ENCODE peak calls at places on chromosomes 16 and 17, in nine cellular contexts. Q is T-helper 1 cell, Y is KBM-7, P is NCI-H1436, F is astrocyte of the cerebellum, K is T1000, G is foreskin keratinocyte, W is GM10248, S is COLO829. U is an unnamed sample.
A peak's percentile ranks its signal among the peaks of the same experiment; 100 is the strongest.

GRCh38 chr16:66127459-66128362 is 238.8 kb upstream of the CDH5 start:
- DNase-seq in Q (no peak), F (no peak), G (no peak), S (no peak), P (no peak), Y (no peak), K (no peak), W (no peak), U (peak; percentile 3)

GRCh38 chr16:31706318-31706717 is 167.3 kb upstream of the ZNF267 start:
- DNase-seq in G (no peak), S (no peak), Y (no peak), Q (no peak), P (no peak), W (no peak), F (no peak), K (no peak), U (no peak)

GRCh38 chr17:16912021-16912962 is 59.6 kb downstream of the TNFRSF13B start:
- DNase-seq in Y (no peak), G (no peak), F (no peak), P (no peak), Q (no peak), S (no peak), W (no peak), K (no peak), U (no peak)

GRCh38 chr17:77054926-77055325 is 85.8 kb upstream of the SEC14L1 start:
- DNase-seq in K (no peak), W (no peak), Y (no peak), G (no peak), P (no peak), S (no peak), Q (no peak), F (no peak), U (peak; percentile 93)

GRCh38 chr17:77734371-77735050 is 224.0 kb upstream of the TNRC6C start:
- DNase-seq in Q (no peak), G (no peak), P (peak; percentile 91), S (peak; percentile 35), W (no peak), Y (peak; percentile 35), K (no peak), F (no peak), U (peak; percentile 92)

GRCh38 chr17:16158721-16159120 is 56.6 kb downstream of the NCOR1 start:
- DNase-seq in S (no peak), G (no peak), P (no peak), K (no peak), Q (no peak), Y (no peak), W (no peak), F (no peak), U (no peak)

GRCh38 chr17:19876524-19877161 is 8.9 kb upstream of the ULK2 start:
- DNase-seq in Q (no peak), P (no peak), W (no peak), S (no peak), K (no peak), F (no peak), G (no peak), Y (peak; percentile 83), U (no peak)

GRCh38 chr16:28189237-28189636 is 22.5 kb downstream of the XPO6 start:
- DNase-seq in P (no peak), W (no peak), Q (no peak), G (no peak), Y (no peak), S (no peak), F (no peak), K (no peak), U (no peak)

GRCh38 chr17:60153606-60154355 is 4.0 kb downstream of the CA4 start:
- DNase-seq in G (no peak), S (no peak), W (no peak), Q (no peak), K (no peak), Y (no peak), F (no peak), P (no peak), U (no peak)

GRCh38 chr16:3266873-3267537 is 10.6 kb upstream of the MEFV start:
- DNase-seq in P (peak; percentile 9), W (no peak), S (peak; percentile 62), Q (no peak), F (no peak), Y (peak; percentile 37), K (no peak), G (no peak), U (peak; percentile 62)

GRCh38 chr16:75377971-75378386 is 55.3 kb downstream of the CFDP1 start:
- DNase-seq in Y (no peak), G (peak; percentile 97), Q (no peak), P (no peak), W (no peak), F (peak; percentile 97), S (peak; percentile 37), K (peak; percentile 26), U (peak; percentile 12)

GRCh38 chr17:28471531-28472342 is 1.7 kb upstream of the SLC13A2 start:
- DNase-seq in K (no peak), F (no peak), Y (no peak), Q (no peak), G (peak; percentile 62), S (no peak), P (no peak), W (no peak), U (no peak)

GRCh38 chr17:18314059-18314730 is 599 bp downstream of the TOP3A start:
- DNase-seq in F (no peak), K (no peak), W (no peak), Y (no peak), P (no peak), G (peak; percentile 7), S (no peak), Q (no peak), U (peak; percentile 29)

GRCh38 chr16:9870962-9871361 is 311.3 kb downstream of the GRIN2A start:
- DNase-seq in K (no peak), G (peak; percentile 62), F (no peak), S (no peak), W (no peak), Y (no peak), Q (no peak), P (no peak), U (no peak)

GRCh38 chr17:74368341-74369152 is 1.2 kb downstream of the GPR142 start:
- DNase-seq in G (no peak), W (peak; percentile 87), Q (peak; percentile 49), Y (peak; percentile 65), P (peak; percentile 73), K (no peak), S (peak; percentile 65), F (peak; percentile 4), U (peak; percentile 86)

GRCh38 chr16:70466812-70467090 is 12.4 kb downstream of the FCSK start:
- DNase-seq in G (no peak), S (no peak), F (no peak), Y (no peak), K (no peak), W (no peak), P (no peak), Q (no peak), U (no peak)

GRCh38 chr16:89871895-89872294 is 1.5 kb upstream of the TCF25 start:
- DNase-seq in W (no peak), S (no peak), G (no peak), K (no peak), P (no peak), Q (no peak), Y (no peak), F (no peak), U (no peak)

GRCh38 chr17:19023209-19023999 is 18.8 kb upstream of the FAM83G start:
- DNase-seq in P (no peak), Y (no peak), W (no peak), F (no peak), Q (no peak), G (no peak), K (no peak), S (no peak), U (no peak)

GRCh38 chr16:57998484-57998883 is 2.0 kb downstream of the ZNF319 start:
- DNase-seq in Y (peak; percentile 71), F (no peak), Q (no peak), P (no peak), K (no peak), G (no peak), S (no peak), W (no peak), U (no peak)

GRCh38 chr17:11583306-11583992 is 14.8 kb upstream of the DNAH9 start:
- DNase-seq in G (no peak), K (no peak), W (no peak), Y (no peak), P (no peak), Q (no peak), S (no peak), F (no peak), U (no peak)

GRCh38 chr17:3770471-3770870 is 30.5 kb downstream of the ITGAE start:
- DNase-seq in S (no peak), P (no peak), G (no peak), F (no peak), W (peak; percentile 52), Y (peak; percentile 35), K (no peak), Q (no peak), U (no peak)

GRCh38 chr16:89582614-89583196 is 7.1 kb downstream of the CPNE7 start:
- DNase-seq in F (no peak), S (no peak), K (no peak), Q (no peak), P (no peak), W (no peak), G (no peak), Y (no peak), U (no peak)

GRCh38 chr17:3960764-3961163 is 3.5 kb downstream of the ATP2A3 start:
- DNase-seq in F (no peak), Q (no peak), K (no peak), P (no peak), W (no peak), Y (no peak), S (peak; percentile 13), G (no peak), U (peak; percentile 61)

GRCh38 chr17:82627827-82628226 is 20.4 kb downstream of the WDR45B start:
- DNase-seq in F (no peak), P (no peak), S (no peak), W (no peak), G (no peak), Q (no peak), Y (peak; percentile 82), K (no peak), U (no peak)

GRCh38 chr17:1830288-1830687 is 483 bp downstream of the RPA1 start:
- DNase-seq in K (no peak), F (no peak), P (no peak), G (no peak), S (no peak), W (peak; percentile 33), Y (peak; percentile 50), Q (no peak), U (peak; percentile 37)

GRCh38 chr17:29589524-29590260 is at the start of gene GIT1:
- DNase-seq in Y (peak; percentile 85), F (no peak), G (peak; percentile 28), K (peak; percentile 70), W (peak; percentile 95), Q (peak; percentile 74), P (peak; percentile 91), S (peak; percentile 74), U (peak; percentile 97)

GRCh38 chr16:81738831-81739496 is 40.1 kb upstream of the PLCG2 start:
- DNase-seq in S (no peak), P (no peak), G (no peak), Q (no peak), W (peak; percentile 57), F (no peak), K (no peak), Y (peak; percentile 97), U (no peak)

GRCh38 chr16:84088695-84089395 is 27.9 kb downstream of the MBTPS1 start:
- DNase-seq in F (no peak), G (no peak), W (peak; percentile 77), S (no peak), P (no peak), K (no peak), Q (peak; percentile 17), Y (no peak), U (no peak)

GRCh38 chr16:87305505-87306391 is 11.4 kb downstream of the C16orf95 start:
- DNase-seq in K (no peak), G (peak; percentile 60), F (no peak), W (no peak), P (no peak), Q (no peak), Y (no peak), S (no peak), U (peak; percentile 61)

U was measured in NCI-H69.